ENCODE peak calls at places on chromosomes 4 and X, in five cellular contexts. V is HT1080, M is NCI-H1694, K is fibroblast of lung, O is HTR-8/SVneo. F is an unnamed sample.

GRCh38 chr4:110122201-110122600 is 76.2 kb downstream of the ELOVL6 start:
- DNase-seq in V (no peak), M (no peak), K (no peak), O (no peak), F (no peak)

GRCh38 chr4:121706595-121707021 is 9.8 kb upstream of the ANXA5 start:
- DNase-seq in V (peak; percentile 89), M (no peak), K (peak; percentile 88), O (no peak), F (no peak)

GRCh38 chrX:152735860-152736511 is 2.4 kb downstream of the MAGEA12 start:
- DNase-seq in V (no peak), M (no peak), K (no peak), O (no peak), F (no peak)

GRCh38 chr4:165715211-165715610 is 157.8 kb upstream of the TLL1 start:
- DNase-seq in V (no peak), M (no peak), K (no peak), O (no peak), F (no peak)

GRCh38 chrX:102599084-102599949 is at the start of gene ARMCX5:
- DNase-seq in V (peak; percentile 74), M (peak; percentile 84), K (peak; percentile 90), O (peak; percentile 27), F (peak; percentile 31)

GRCh38 chr4:34158883-34159282 is 2085.4 kb downstream of the ARAP2 start:
- DNase-seq in V (peak; percentile 48), M (no peak), K (no peak), O (no peak), F (no peak)

GRCh38 chr4:91207535-91207934 is 1080.3 kb downstream of the CCSER1 start:
- DNase-seq in V (no peak), M (no peak), K (no peak), O (no peak), F (no peak)

GRCh38 chr4:187603093-187603395 is 392.5 kb upstream of the ZFP42 start:
- DNase-seq in V (peak; percentile 10), M (no peak), K (peak; percentile 75), O (peak; percentile 7), F (peak; percentile 49)

GRCh38 chr4:73343432-73343831 is 60.7 kb upstream of the ALB start:
- DNase-seq in V (no peak), M (no peak), K (no peak), O (no peak), F (no peak)

GRCh38 chr4:175306436-175306835 is 388.3 kb downstream of the ADAM29 start:
- DNase-seq in V (no peak), M (no peak), K (no peak), O (no peak), F (no peak)

GRCh38 chr4:61462451-61463326 is 262.6 kb downstream of the ADGRL3 start:
- DNase-seq in V (peak; percentile 87), M (no peak), K (peak; percentile 72), O (peak; percentile 34), F (no peak)

GRCh38 chr4:132540797-132541196 is 608.3 kb upstream of the PCDH10 start:
- DNase-seq in V (no peak), M (no peak), K (no peak), O (no peak), F (no peak)

GRCh38 chrX:38220024-38220935 is at the start of gene SRPX:
- DNase-seq in V (peak; percentile 79), M (peak; percentile 6), K (peak; percentile 67), O (peak; percentile 21), F (peak; percentile 54)

GRCh38 chr4:7430368-7430964 is 4.3 kb downstream of the PSAPL1 start:
- DNase-seq in V (no peak), M (no peak), K (no peak), O (no peak), F (no peak)

F was measured in hepatic stellate cell.